ENCODE peak calls at places on chromosome 14, in four cellular contexts. N is K562, L is GM12878, D is endothelial cell of umbilical vein. C is an unnamed sample.

GRCh38 chr14:79278798-79279644 is 932.3 kb downstream of the DIO2 start:
- DNase-seq in N (no peak), L (no peak), D (peak), C (peak)

GRCh38 chr14:24430682-24431568 is 1.2 kb downstream of the KHNYN start:
- DNase-seq in N (peak), D (peak), L (no peak), C (peak)

GRCh38 chr14:68892961-68893360 is 86.1 kb downstream of the ACTN1 start:
- DNase-seq in N (no peak), D (no peak), L (no peak), C (no peak)

GRCh38 chr14:26841920-26842741 is 244.3 kb upstream of the NOVA1 start:
- DNase-seq in D (peak), N (no peak), L (no peak), C (peak)

GRCh38 chr14:96625436-96625945 is 123.3 kb downstream of the PAPOLA start:
- DNase-seq in L (no peak), N (no peak), D (no peak), C (no peak)

GRCh38 chr14:20434701-20435453 is 1.1 kb downstream of the KLHL33 start:
- DNase-seq in L (no peak), D (peak), N (no peak), C (no peak)

GRCh38 chr14:58884442-58884841 is 246.7 kb downstream of the DACT1 start:
- DNase-seq in D (no peak), L (no peak), N (no peak), C (no peak)

GRCh38 chr14:54301349-54301748 is 95.5 kb upstream of the CDKN3 start:
- DNase-seq in L (no peak), D (no peak), N (no peak), C (no peak)

GRCh38 chr14:71799831-71800230 is 132.4 kb upstream of the RGS6 start:
- DNase-seq in D (no peak), L (no peak), N (no peak), C (no peak)

GRCh38 chr14:102050625-102051024 is 36.2 kb downstream of the HSP90AA1 start:
- DNase-seq in L (no peak), N (no peak), D (no peak), C (peak)

GRCh38 chr14:73059326-73059725 is 992 bp downstream of the RBM25 start:
- DNase-seq in N (peak), L (no peak), D (peak), C (peak)

GRCh38 chr14:57346741-57347140 is 43.6 kb upstream of the NAA30 start:
- DNase-seq in N (no peak), D (no peak), L (no peak), C (no peak)

GRCh38 chr14:97719931-97720330 is 922.7 kb downstream of the VRK1 start:
- DNase-seq in L (no peak), D (no peak), N (no peak), C (no peak)

GRCh38 chr14:90871605-90872233 is 55.5 kb upstream of the TTC7B start:
- DNase-seq in N (no peak), L (no peak), D (peak), C (peak)

GRCh38 chr14:90572461-90573150 is 175.8 kb downstream of the CALM1 start:
- DNase-seq in N (no peak), D (no peak), L (no peak), C (no peak)

GRCh38 chr14:104735830-104736642 is 12.0 kb downstream of the ADSS1 start:
- DNase-seq in L (no peak), N (no peak), D (peak), C (peak)

GRCh38 chr14:47392351-47392750 is 283.1 kb downstream of the MDGA2 start:
- DNase-seq in D (peak), N (no peak), L (no peak), C (no peak)

GRCh38 chr14:59236195-59236594 is 47.7 kb downstream of the DAAM1 start:
- DNase-seq in L (no peak), D (no peak), N (no peak), C (no peak)

GRCh38 chr14:105415481-105416428 is 3.9 kb upstream of the MTA1 start:
- DNase-seq in N (no peak), L (no peak), D (no peak), C (no peak)

GRCh38 chr14:69693823-69694729 is 72.9 kb upstream of the SRSF5 start:
- DNase-seq in N (peak), L (no peak), D (no peak), C (no peak)

GRCh38 chr14:23106747-23107045 is 1.9 kb upstream of the CIROP start:
- DNase-seq in L (no peak), N (no peak), D (no peak), C (no peak)

GRCh38 chr14:63563370-63564026 is 20.3 kb upstream of the PPP2R5E start:
- DNase-seq in L (no peak), N (no peak), D (peak), C (peak)

GRCh38 chr14:23009939-23010718 is at the start of gene C14orf93:
- DNase-seq in N (peak), L (no peak), D (peak), C (peak)

GRCh38 chr14:80136358-80136757 is 74.9 kb downstream of the DIO2 start:
- DNase-seq in N (no peak), D (no peak), L (no peak), C (peak)

GRCh38 chr14:37122919-37123639 is 49.3 kb downstream of the SLC25A21 start:
- DNase-seq in D (no peak), L (no peak), N (no peak), C (no peak)

GRCh38 chr14:85533821-85534271 is 3.9 kb downstream of the FLRT2 start:
- DNase-seq in L (no peak), D (peak), N (no peak), C (peak)

GRCh38 chr14:102928412-102929348 is 6.2 kb downstream of the AMN start:
- DNase-seq in L (no peak), N (no peak), D (peak), C (peak)

GRCh38 chr14:61489002-61489401 is 167.6 kb downstream of the PRKCH start:
- DNase-seq in N (peak), L (no peak), D (no peak), C (no peak)

GRCh38 chr14:60089201-60089600 is 2.5 kb upstream of the PCNX4 start:
- DNase-seq in N (no peak), L (no peak), D (no peak), C (no peak)

GRCh38 chr14:20587489-20588154 is at the start of gene RNASE11:
- DNase-seq in D (no peak), L (no peak), N (no peak), C (no peak)

GRCh38 chr14:42421377-42422078 is 814.9 kb downstream of the LRFN5 start:
- DNase-seq in D (no peak), L (no peak), N (no peak), C (no peak)

GRCh38 chr14:85187521-85187920 is 342.4 kb upstream of the FLRT2 start:
- DNase-seq in L (no peak), D (peak), N (no peak), C (no peak)

GRCh38 chr14:60317609-60318008 is 68.6 kb downstream of the PPM1A start:
- DNase-seq in L (no peak), N (no peak), D (peak), C (no peak)

GRCh38 chr14:32009636-32010560 is 67.2 kb upstream of the ARHGAP5 start:
- DNase-seq in L (no peak), D (no peak), N (no peak), C (no peak)

GRCh38 chr14:34137001-34137400 is 186.1 kb upstream of the EGLN3 start:
- DNase-seq in N (no peak), L (no peak), D (no peak), C (no peak)

GRCh38 chr14:102504302-102504950 is 5.2 kb downstream of the ANKRD9 start:
- DNase-seq in L (no peak), D (no peak), N (peak), C (no peak)

GRCh38 chr14:45145214-45145613 is 9.5 kb downstream of the FANCM start:
- DNase-seq in L (no peak), N (no peak), D (no peak), C (no peak)

GRCh38 chr14:20848316-20848954 is 42.8 kb upstream of the RNASE3 start:
- DNase-seq in D (no peak), L (no peak), N (peak), C (peak)

GRCh38 chr14:52011557-52011956 is 22.2 kb downstream of the RTRAF start:
- DNase-seq in N (no peak), L (no peak), D (no peak), C (no peak)

GRCh38 chr14:52012635-52013034 is 23.3 kb downstream of the RTRAF start:
- DNase-seq in D (no peak), N (no peak), L (no peak), C (no peak)

GRCh38 chr14:52014601-52015267 is 25.4 kb downstream of the RTRAF start:
- DNase-seq in N (no peak), D (no peak), L (no peak), C (no peak)

GRCh38 chr14:52015411-52016030 is 26.2 kb downstream of the RTRAF start:
- DNase-seq in D (peak), N (peak), L (no peak), C (peak)

GRCh38 chr14:52013984-52014600 is 24.7 kb downstream of the RTRAF start:
- DNase-seq in L (no peak), N (peak), D (no peak), C (no peak)
- TF ChIP-seq FOS in L (no peak), N (no peak), D (no peak), C (no peak)

DNA sequence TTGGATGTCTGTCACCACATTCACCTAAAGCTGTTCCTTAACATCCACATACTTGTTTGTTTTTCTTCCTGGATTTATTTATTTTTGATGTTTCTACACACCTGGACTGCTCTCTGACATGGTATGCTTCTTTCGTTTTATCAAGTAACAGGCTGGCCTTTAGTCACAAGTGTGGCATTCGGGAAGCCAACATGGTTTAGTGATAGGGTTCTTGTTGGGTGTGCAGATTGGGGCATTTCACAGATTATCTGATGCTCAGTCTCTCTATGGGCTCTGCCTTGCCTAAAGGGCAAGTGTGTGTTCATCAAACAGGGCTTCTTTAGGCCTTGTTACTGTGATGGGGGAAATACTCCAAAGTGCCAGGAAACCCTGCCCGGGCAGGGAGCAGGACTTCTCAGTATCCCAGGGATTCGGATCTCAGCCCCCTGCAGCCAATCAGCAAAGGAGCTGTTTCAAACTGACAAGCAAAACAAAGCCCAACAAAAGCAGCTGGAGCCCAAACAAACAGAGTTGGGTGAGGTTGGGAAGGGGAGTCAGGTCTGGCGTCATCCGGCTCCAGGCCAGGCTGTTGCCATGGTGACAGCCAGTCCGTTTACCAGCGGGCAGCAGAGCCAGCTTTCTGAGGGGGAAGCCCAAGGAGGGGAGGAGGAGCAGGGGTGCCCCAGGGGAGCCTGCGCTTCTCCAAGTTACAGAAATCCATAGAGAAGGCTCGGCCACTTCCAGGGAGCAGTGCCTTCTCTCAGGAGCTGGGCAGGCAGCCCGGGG is 31.8 kb downstream of the FOS start:
- DNase-seq in D (peak), N (no peak), L (no peak), C (peak)
- TF ChIP-seq FOS in D (no peak), N (no peak), L (no peak), C (peak)

GRCh38 chr14:99321955-99322730 is 50.1 kb upstream of the BCL11B start:
- DNase-seq in N (no peak), L (no peak), D (no peak), C (no peak)

GRCh38 chr14:99322731-99323599 is 51.0 kb upstream of the BCL11B start:
- DNase-seq in D (no peak), N (no peak), L (no peak), C (no peak)

GRCh38 chr14:99324291-99324690 is 52.3 kb upstream of the BCL11B start:
- DNase-seq in L (no peak), D (no peak), N (no peak), C (no peak)

GRCh38 chr14:99325016-99325415 is 53.0 kb upstream of the BCL11B start:
- DNase-seq in L (no peak), D (no peak), N (no peak), C (no peak)

GRCh38 chr14:99323603-99324185 is 51.7 kb upstream of the BCL11B start:
- DNase-seq in D (no peak), L (no peak), N (no peak), C (no peak)
- TF ChIP-seq FOS in D (no peak), L (no peak), N (no peak), C (no peak)

GRCh38 chr14:100882026-100882967 is 21.2 kb downstream of the RTL1 start:
- DNase-seq in D (no peak), L (no peak), N (no peak), C (no peak)

GRCh38 chr14:100879782-100880181 is 23.7 kb downstream of the RTL1 start:
- DNase-seq in L (no peak), N (no peak), D (no peak), C (no peak)

GRCh38 chr14:100881211-100882025 is 22.1 kb downstream of the RTL1 start:
- DNase-seq in L (no peak), N (no peak), D (no peak), C (no peak)

GRCh38 chr14:100879194-100879593 is 24.3 kb downstream of the RTL1 start:
- DNase-seq in D (no peak), L (no peak), N (no peak), C (no peak)

DNA sequence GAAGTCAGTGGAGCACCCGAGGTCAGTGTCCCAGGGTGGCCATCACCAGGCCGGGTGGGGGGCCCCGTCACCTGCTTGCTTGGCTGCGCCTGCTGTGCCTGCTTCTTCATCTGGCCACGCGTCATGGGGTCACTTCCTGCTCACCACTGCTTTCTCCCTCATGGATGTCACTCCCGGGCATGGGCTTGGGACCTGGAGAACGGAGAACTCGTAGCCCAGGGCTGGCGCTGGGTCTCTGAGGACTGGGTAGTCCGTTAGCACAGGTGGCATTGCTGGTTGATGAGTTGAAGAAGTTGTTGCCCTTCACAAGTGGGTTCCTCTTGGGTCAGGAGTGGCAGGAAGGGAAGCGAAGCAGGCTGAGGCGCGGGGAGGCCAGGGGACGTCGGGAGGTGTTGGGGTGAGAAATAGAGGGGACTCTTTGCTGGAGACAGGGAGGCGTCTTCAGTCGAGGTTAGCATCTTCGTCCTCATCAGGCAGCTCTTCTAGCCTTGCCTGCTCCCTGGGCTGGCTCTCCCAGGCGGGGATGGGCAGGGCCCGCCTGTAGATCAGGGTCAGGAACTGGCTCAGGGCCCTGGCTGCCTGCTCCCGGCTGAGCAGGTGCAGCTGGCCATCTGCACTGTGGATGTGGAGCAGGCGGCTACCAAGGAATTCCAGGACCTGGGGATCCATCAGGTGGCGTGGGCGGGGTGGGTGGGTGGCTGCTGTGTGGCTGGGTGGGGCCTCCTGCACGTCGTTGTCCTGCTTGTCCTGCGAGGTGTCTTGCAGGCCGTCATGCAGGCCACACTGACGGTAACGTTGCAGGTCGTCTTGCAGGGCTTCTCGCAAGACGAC is 23.0 kb downstream of the RTL1 start:
- DNase-seq in L (no peak), D (no peak), N (no peak), C (no peak)
- TF ChIP-seq FOS in L (no peak), D (no peak), N (no peak), C (no peak)

GRCh38 chr14:100868621-100869370 is 34.7 kb downstream of the RTL1 start:
- DNase-seq in D (no peak), N (no peak), L (no peak), C (no peak)
- TF ChIP-seq FOS in D (no peak), N (no peak), L (no peak), C (no peak)

GRCh38 chr14:92088494-92088893 is 17.9 kb downstream of the ATXN3 start:
- DNase-seq in D (no peak), L (no peak), N (no peak), C (no peak)

GRCh38 chr14:92093320-92093719 is 13.1 kb downstream of the ATXN3 start:
- DNase-seq in N (no peak), L (no peak), D (no peak), C (no peak)
- TF ChIP-seq FOS in N (no peak), L (no peak), D (no peak), C (no peak)

DNA sequence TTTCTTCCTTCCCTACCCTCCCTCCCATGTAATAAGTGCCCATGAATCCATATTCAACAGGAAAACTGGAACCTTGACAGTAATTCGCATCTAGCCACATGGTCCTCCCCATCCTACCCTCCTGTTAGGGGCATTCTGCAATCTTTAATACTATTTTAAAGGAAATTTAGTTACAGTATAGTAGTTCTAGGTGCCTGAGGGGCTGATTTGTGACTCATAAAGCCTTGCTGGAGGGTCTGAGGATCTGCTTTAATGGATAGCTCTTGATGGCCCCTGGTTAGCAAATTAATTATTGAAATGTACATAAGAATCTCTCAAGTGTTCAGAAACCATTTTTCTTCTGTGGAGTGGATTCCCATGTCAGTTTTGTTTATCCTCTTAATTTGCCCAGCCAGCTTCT is 54.1 kb downstream of the ESRRB start:
- DNase-seq in L (no peak), D (no peak), N (no peak), C (no peak)
- TF ChIP-seq FOS in L (no peak), D (no peak), N (no peak), C (no peak)

GRCh38 chr14:95098984-95099599 is 58.2 kb downstream of the DICER1 start:
- DNase-seq in N (peak), L (no peak), D (peak), C (peak)
- TF ChIP-seq FOS in N (no peak), L (no peak), D (no peak), C (no peak)

DNA sequence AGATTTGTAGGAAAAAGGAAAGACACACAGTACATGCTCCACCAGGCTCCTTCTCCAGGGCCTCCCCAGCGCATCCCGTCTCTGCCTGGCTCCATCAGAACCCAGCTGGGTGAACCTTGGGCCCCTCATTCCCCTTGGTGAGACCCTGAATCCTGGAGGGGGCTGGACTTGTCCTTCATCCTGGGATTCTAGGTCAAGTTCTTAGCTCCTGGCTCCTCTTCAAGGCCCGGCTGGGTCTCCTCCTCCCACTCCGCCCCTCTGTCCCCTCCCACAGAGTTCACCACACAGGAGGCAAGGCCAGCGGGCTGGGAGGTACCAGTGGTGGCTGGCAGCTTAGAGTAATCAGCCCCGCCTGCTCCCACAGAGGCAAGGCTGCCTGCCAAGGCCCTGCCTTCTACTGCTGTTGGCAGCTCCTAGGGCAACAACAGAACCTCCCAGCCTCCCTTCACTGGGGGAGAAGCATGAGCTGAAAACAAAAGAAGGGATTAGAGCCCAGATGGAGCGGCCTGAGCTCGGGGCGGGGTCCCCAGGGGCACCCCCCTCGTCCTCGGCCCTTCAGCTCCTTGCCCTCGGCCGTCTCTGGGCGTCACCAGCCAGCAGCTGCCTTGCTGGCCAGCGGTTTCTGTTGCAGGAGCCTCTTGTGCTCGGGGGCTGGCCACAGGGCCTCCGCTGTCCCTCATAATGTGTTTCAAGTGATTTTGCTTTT is 49.4 kb downstream of the PSMA6 start:
- DNase-seq in L (no peak), N (no peak), D (peak), C (peak)
- TF ChIP-seq FOS in L (no peak), N (no peak), D (no peak), C (no peak)